ENCODE peak calls at places on chromosomes 1 and 21, in five cellular contexts. One of them, this sample, is unnamed.

GRCh38 chr1:39576016-39576657 is 453 bp downstream of the PABPC4 start:
- DNase-seq in T-cell: peak
- DNase-seq in MM.1S: peak
- DNase-seq in effector memory CD8-positive, alpha-beta T cell: peak
- DNase-seq in SW480: no peak
- DNase-seq in this sample: no peak

GRCh38 chr21:35658242-35658641 is 402.1 kb downstream of the SETD4 start:
- DNase-seq in effector memory CD8-positive, alpha-beta T cell: no peak
- DNase-seq in MM.1S: no peak
- DNase-seq in T-cell: no peak
- DNase-seq in SW480: no peak
- DNase-seq in this sample: no peak

GRCh38 chr1:24021403-24022266 is 41.5 kb upstream of the SRSF10 start:
- DNase-seq in SW480: peak
- DNase-seq in MM.1S: no peak
- DNase-seq in T-cell: no peak
- DNase-seq in effector memory CD8-positive, alpha-beta T cell: no peak
- DNase-seq in this sample: no peak

GRCh38 chr1:15974855-15975254 is 1.0 kb downstream of the ZBTB17 start:
- DNase-seq in MM.1S: no peak
- DNase-seq in effector memory CD8-positive, alpha-beta T cell: no peak
- DNase-seq in SW480: no peak
- DNase-seq in T-cell: no peak
- DNase-seq in this sample: no peak

GRCh38 chr1:67821263-67821662 is 12.0 kb downstream of the GNG12 start:
- DNase-seq in SW480: no peak
- DNase-seq in MM.1S: no peak
- DNase-seq in T-cell: no peak
- DNase-seq in effector memory CD8-positive, alpha-beta T cell: no peak
- DNase-seq in this sample: no peak

GRCh38 chr1:119453021-119453420 is 38.1 kb downstream of the HSD3B2 start:
- DNase-seq in T-cell: no peak
- DNase-seq in effector memory CD8-positive, alpha-beta T cell: no peak
- DNase-seq in SW480: peak
- DNase-seq in MM.1S: peak
- DNase-seq in this sample: no peak

GRCh38 chr1:217344712-217345111 is 286.2 kb downstream of the GPATCH2 start:
- DNase-seq in MM.1S: no peak
- DNase-seq in effector memory CD8-positive, alpha-beta T cell: no peak
- DNase-seq in T-cell: no peak
- DNase-seq in SW480: no peak
- DNase-seq in this sample: no peak

GRCh38 chr1:24481098-24481497 is 21.5 kb upstream of the RCAN3 start:
- DNase-seq in T-cell: peak
- DNase-seq in MM.1S: peak
- DNase-seq in SW480: no peak
- DNase-seq in effector memory CD8-positive, alpha-beta T cell: no peak
- DNase-seq in this sample: peak

GRCh38 chr1:35334485-35334884 is 66.0 kb downstream of the ZMYM4 start:
- DNase-seq in T-cell: no peak
- DNase-seq in MM.1S: no peak
- DNase-seq in SW480: no peak
- DNase-seq in effector memory CD8-positive, alpha-beta T cell: no peak
- DNase-seq in this sample: no peak

GRCh38 chr1:84402060-84402459 is 3.8 kb downstream of the DNASE2B start:
- DNase-seq in MM.1S: no peak
- DNase-seq in T-cell: no peak
- DNase-seq in SW480: no peak
- DNase-seq in effector memory CD8-positive, alpha-beta T cell: no peak
- DNase-seq in this sample: no peak

GRCh38 chr1:26335774-26336476 is 18.0 kb downstream of the CRYBG2 start:
- DNase-seq in effector memory CD8-positive, alpha-beta T cell: no peak
- DNase-seq in MM.1S: no peak
- DNase-seq in T-cell: no peak
- DNase-seq in SW480: no peak
- DNase-seq in this sample: no peak

GRCh38 chr21:36613064-36613463 is 85.9 kb upstream of the SIM2 start:
- DNase-seq in effector memory CD8-positive, alpha-beta T cell: no peak
- DNase-seq in MM.1S: no peak
- DNase-seq in SW480: no peak
- DNase-seq in T-cell: no peak
- DNase-seq in this sample: no peak

GRCh38 chr1:45750298-45751038 is at the start of gene IPP:
- DNase-seq in T-cell: peak
- DNase-seq in effector memory CD8-positive, alpha-beta T cell: peak
- DNase-seq in MM.1S: peak
- DNase-seq in SW480: peak
- DNase-seq in this sample: peak

GRCh38 chr1:21457654-21458053 is 17.7 kb downstream of the NBPF3 start:
- DNase-seq in SW480: no peak
- DNase-seq in T-cell: no peak
- DNase-seq in effector memory CD8-positive, alpha-beta T cell: no peak
- DNase-seq in MM.1S: no peak
- DNase-seq in this sample: no peak

GRCh38 chr1:224433671-224434446 is 738 bp downstream of the WDR26 start:
- DNase-seq in effector memory CD8-positive, alpha-beta T cell: peak
- DNase-seq in MM.1S: no peak
- DNase-seq in SW480: peak
- DNase-seq in T-cell: peak
- DNase-seq in this sample: peak

GRCh38 chr1:145999321-146000024 is 3.1 kb upstream of the TXNIP start:
- DNase-seq in MM.1S: peak
- DNase-seq in SW480: no peak
- DNase-seq in T-cell: peak
- DNase-seq in effector memory CD8-positive, alpha-beta T cell: peak
- DNase-seq in this sample: peak

GRCh38 chr1:116951175-116951935 is 41.6 kb downstream of the PTGFRN start:
- DNase-seq in effector memory CD8-positive, alpha-beta T cell: no peak
- DNase-seq in MM.1S: no peak
- DNase-seq in T-cell: no peak
- DNase-seq in SW480: no peak
- DNase-seq in this sample: no peak

GRCh38 chr1:9842073-9842711 is 18.4 kb upstream of the CLSTN1 start:
- DNase-seq in T-cell: no peak
- DNase-seq in effector memory CD8-positive, alpha-beta T cell: no peak
- DNase-seq in MM.1S: no peak
- DNase-seq in SW480: no peak
- DNase-seq in this sample: no peak